ENCODE peak calls at places on chromosomes 1 and 21, in eight cellular contexts. S, G, Q, I, D, H, L and Y are unnamed samples.

GRCh38 chr1:50750021-50750619 is 209.9 kb downstream of the FAF1 start:
- DNase-seq in S (peak; percentile 50), G (no peak), Q (no peak), I (peak; percentile 31), D (no peak), H (peak; percentile 60), L (no peak), Y (no peak)

GRCh38 chr1:182974792-182975191 is 21.8 kb upstream of the SHCBP1L start:
- DNase-seq in S (no peak), G (no peak), Q (no peak), I (peak; percentile 48), D (no peak), H (peak; percentile 45), L (no peak), Y (no peak)

GRCh38 chr1:179146916-179147315 is 65.0 kb downstream of the TOR3A start:
- DNase-seq in S (no peak), G (no peak), Q (no peak), I (no peak), D (no peak), H (peak; percentile 64), L (no peak), Y (no peak)

GRCh38 chr1:19636065-19636464 is 8.0 kb upstream of the NBL1 start:
- DNase-seq in S (no peak), G (no peak), Q (no peak), I (no peak), D (no peak), H (no peak), L (no peak), Y (no peak)

GRCh38 chr1:193569696-193570269 is 383.4 kb upstream of the B3GALT2 start:
- DNase-seq in S (peak; percentile 51), G (no peak), Q (no peak), I (no peak), D (peak; percentile 62), H (peak; percentile 60), L (no peak), Y (no peak)

GRCh38 chr1:205304695-205305070 is 16.9 kb downstream of the NUAK2 start:
- DNase-seq in S (no peak), G (no peak), Q (no peak), I (no peak), D (no peak), H (no peak), L (no peak), Y (no peak)

GRCh38 chr1:86530211-86530610 is 16.7 kb upstream of the CLCA4 start:
- DNase-seq in S (no peak), G (no peak), Q (no peak), I (no peak), D (no peak), H (no peak), L (no peak), Y (no peak)

GRCh38 chr1:97186381-97186780 is 464.8 kb downstream of the PTBP2 start:
- DNase-seq in S (peak; percentile 13), G (peak; percentile 63), Q (no peak), I (peak; percentile 8), D (no peak), H (peak; percentile 10), L (peak; percentile 40), Y (no peak)

GRCh38 chr1:17065667-17066066 is 11.8 kb upstream of the SDHB start:
- DNase-seq in S (no peak), G (no peak), Q (no peak), I (no peak), D (no peak), H (no peak), L (no peak), Y (no peak)

GRCh38 chr1:61083014-61083798 is 845 bp downstream of the NFIA start:
- DNase-seq in S (no peak), G (peak; percentile 67), Q (no peak), I (peak; percentile 66), D (no peak), H (peak; percentile 77), L (no peak), Y (peak; percentile 79)

GRCh38 chr1:54312874-54313316 is 93.3 kb downstream of the SSBP3 start:
- DNase-seq in S (peak; percentile 66), G (peak; percentile 67), Q (no peak), I (peak; percentile 73), D (no peak), H (peak; percentile 84), L (peak; percentile 66), Y (no peak)

GRCh38 chr1:15680614-15681345 is 3.3 kb upstream of the PLEKHM2 start:
- DNase-seq in S (peak; percentile 96), G (no peak), Q (no peak), I (no peak), D (no peak), H (peak; percentile 98), L (no peak), Y (no peak)

GRCh38 chr1:200178340-200178739 is 150.8 kb downstream of the NR5A2 start:
- DNase-seq in S (peak; percentile 39), G (no peak), Q (no peak), I (no peak), D (no peak), H (peak; percentile 33), L (no peak), Y (no peak)

GRCh38 chr1:184482113-184482512 is 95.3 kb downstream of the C1orf21 start:
- DNase-seq in S (peak; percentile 88), G (no peak), Q (no peak), I (no peak), D (no peak), H (peak; percentile 7), L (no peak), Y (no peak)

GRCh38 chr1:178684111-178684510 is 40.9 kb upstream of the RALGPS2 start:
- DNase-seq in S (no peak), G (no peak), Q (no peak), I (no peak), D (no peak), H (no peak), L (no peak), Y (no peak)

GRCh38 chr1:60893111-60893510 is 189.2 kb upstream of the NFIA start:
- DNase-seq in S (no peak), G (no peak), Q (no peak), I (no peak), D (no peak), H (no peak), L (no peak), Y (no peak)

GRCh38 chr21:39386899-39387298 is 38.0 kb upstream of the HMGN1 start:
- DNase-seq in S (no peak), G (no peak), Q (no peak), I (no peak), D (no peak), H (no peak), L (no peak), Y (no peak)

GRCh38 chr21:39386194-39386593 is 37.3 kb upstream of the HMGN1 start:
- DNase-seq in S (peak; percentile 17), G (no peak), Q (no peak), I (no peak), D (no peak), H (no peak), L (peak; percentile 38), Y (no peak)

GRCh38 chr21:39387461-39388037 is 38.7 kb upstream of the HMGN1 start:
- DNase-seq in S (peak; percentile 84), G (peak; percentile 98), Q (peak; percentile 43), I (peak; percentile 97), D (peak; percentile 80), H (peak; percentile 90), L (peak; percentile 97), Y (peak; percentile 96)

GRCh38 chr21:39384674-39385298 is 35.9 kb upstream of the HMGN1 start:
- DNase-seq in S (peak; percentile 42), G (no peak), Q (no peak), I (no peak), D (no peak), H (peak; percentile 23), L (no peak), Y (no peak)

GRCh38 chr21:39385299-39386145 is 36.6 kb upstream of the HMGN1 start:
- DNase-seq in S (peak; percentile 82), G (no peak), Q (no peak), I (no peak), D (no peak), H (peak; percentile 82), L (no peak), Y (peak; percentile 94)
- H3K27ac ChIP-seq in S (peak overlapping the region; percentile 23), G (no peak overlapping the region), Q (no peak overlapping the region), I (no peak overlapping the region), D (no peak overlapping the region), H (no peak overlapping the region), L (no peak overlapping the region), Y (peak overlapping the region; percentile 76)

GRCh38 chr1:110860174-110860573 is 12.8 kb upstream of the CD53 start:
- DNase-seq in S (no peak), G (no peak), Q (no peak), I (no peak), D (no peak), H (no peak), L (no peak), Y (no peak)

GRCh38 chr1:110859062-110859461 is 13.9 kb upstream of the CD53 start:
- DNase-seq in S (no peak), G (no peak), Q (no peak), I (no peak), D (no peak), H (no peak), L (no peak), Y (no peak)

DNA sequence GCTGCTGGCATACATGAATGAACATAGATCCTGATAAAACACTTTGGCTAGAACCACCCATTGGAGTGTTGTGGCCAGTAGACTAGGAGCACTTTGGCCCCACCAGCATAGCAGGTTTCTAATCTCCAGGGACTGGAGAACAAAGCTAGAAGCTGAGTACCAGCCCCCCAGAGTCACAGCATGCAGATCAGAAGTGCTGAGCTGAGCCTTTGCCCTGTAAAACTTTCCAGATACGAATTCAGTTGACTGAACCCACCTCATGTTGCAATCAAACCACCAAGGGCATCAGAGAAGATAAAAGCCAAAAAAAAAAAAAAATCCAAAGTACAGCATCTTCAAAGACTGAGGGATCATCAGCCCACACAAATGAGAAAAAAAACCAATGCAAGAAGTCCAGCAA is 8.7 kb upstream of the CD53 start:
- DNase-seq in S (no peak), G (no peak), Q (no peak), I (no peak), D (no peak), H (no peak), L (no peak), Y (no peak)
- H3K9ac ChIP-seq in S (no peak overlapping the region), G (no peak overlapping the region), Q (no peak overlapping the region), I (no peak overlapping the region), D (no peak overlapping the region), H (no peak overlapping the region), L (no peak overlapping the region), Y (no peak overlapping the region)

GRCh38 chr21:25772680-25773079 is 37.9 kb downstream of the GABPA start:
- DNase-seq in S (no peak), G (no peak), Q (no peak), I (no peak), D (no peak), H (no peak), L (no peak), Y (no peak)
- H3K27ac ChIP-seq in S (no peak overlapping the region), G (no peak overlapping the region), Q (no peak overlapping the region), I (no peak overlapping the region), D (no peak overlapping the region), H (no peak overlapping the region), L (no peak overlapping the region), Y (no peak overlapping the region)

DNA sequence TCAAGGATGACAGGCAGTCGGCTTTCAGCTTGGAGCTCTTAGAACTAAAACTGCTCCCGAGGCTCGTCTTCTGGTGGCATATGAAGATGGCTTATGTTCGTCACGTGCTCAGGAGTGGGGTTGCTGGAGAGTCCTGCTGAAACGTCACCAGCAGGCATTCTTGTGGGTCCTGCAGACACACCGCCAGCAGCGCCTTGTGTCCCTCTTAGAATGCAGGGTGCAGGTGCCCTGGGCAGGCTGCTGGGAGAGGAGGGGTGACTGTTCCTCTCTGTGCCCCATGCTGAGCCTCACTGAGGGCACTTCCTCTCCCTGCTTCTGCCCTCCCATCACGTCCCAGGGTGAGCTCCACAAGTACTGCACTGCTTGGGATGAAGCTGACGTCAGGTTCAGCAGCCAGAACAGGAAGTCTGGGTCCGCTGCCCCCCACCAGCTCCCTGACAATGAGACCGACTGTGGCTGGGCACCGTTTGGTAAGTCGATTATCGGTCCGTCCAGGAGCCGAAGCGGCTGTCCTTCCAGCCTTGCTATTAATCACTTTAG is 20.8 kb downstream of the SLC37A1 start:
- DNase-seq in S (no peak), G (peak; percentile 40), Q (no peak), I (no peak), D (no peak), H (no peak), L (peak; percentile 23), Y (peak; percentile 69)
- H3K9ac ChIP-seq in S (no peak overlapping the region), G (no peak overlapping the region), Q (peak overlapping the region; percentile 9), I (no peak overlapping the region), D (no peak overlapping the region), H (no peak overlapping the region), L (no peak overlapping the region), Y (no peak overlapping the region)